ENCODE peak calls at places on chromosomes 11 and 22, in six cellular contexts. One of them, this sample, is unnamed.

GRCh38 chr11:76200006-76200940 is 6.0 kb downstream of the WNT11 start:
- DNase-seq in GM23338: no peak
- DNase-seq in K562: no peak
- DNase-seq in GM12878: no peak
- DNase-seq in HepG2: no peak
- DNase-seq in WTC11: no peak
- DNase-seq in this sample: no peak

GRCh38 chr11:88810420-88811097 is 255.2 kb downstream of the GRM5 start:
- DNase-seq in GM23338: no peak
- DNase-seq in K562: no peak
- DNase-seq in GM12878: no peak
- DNase-seq in HepG2: no peak
- DNase-seq in WTC11: no peak
- DNase-seq in this sample: no peak

GRCh38 chr11:67010296-67010905 is 12.5 kb upstream of the SYT12 start:
- DNase-seq in GM23338: no peak
- DNase-seq in K562: no peak
- DNase-seq in GM12878: no peak
- DNase-seq in HepG2: no peak
- DNase-seq in WTC11: no peak
- DNase-seq in this sample: no peak

GRCh38 chr11:8251767-8252295 is 11.8 kb downstream of the LMO1 start:
- DNase-seq in GM23338: no peak
- DNase-seq in K562: no peak
- DNase-seq in GM12878: no peak
- DNase-seq in HepG2: no peak
- DNase-seq in WTC11: peak
- DNase-seq in this sample: no peak

GRCh38 chr11:15053201-15053685 is 20.1 kb upstream of the CALCB start:
- DNase-seq in GM23338: no peak
- DNase-seq in K562: no peak
- DNase-seq in GM12878: no peak
- DNase-seq in HepG2: no peak
- DNase-seq in WTC11: no peak
- DNase-seq in this sample: no peak

GRCh38 chr22:20228055-20228938 is 39.8 kb downstream of the RTN4R start:
- DNase-seq in GM23338: no peak
- DNase-seq in K562: no peak
- DNase-seq in GM12878: no peak
- DNase-seq in HepG2: no peak
- DNase-seq in WTC11: no peak
- DNase-seq in this sample: no peak

GRCh38 chr11:77171885-77172665 is 44.0 kb downstream of the MYO7A start:
- DNase-seq in GM23338: peak
- DNase-seq in K562: peak
- DNase-seq in GM12878: no peak
- DNase-seq in HepG2: peak
- DNase-seq in WTC11: peak
- DNase-seq in this sample: peak

GRCh38 chr11:2525166-2525861 is 80.5 kb downstream of the KCNQ1 start:
- DNase-seq in GM23338: no peak
- DNase-seq in K562: no peak
- DNase-seq in GM12878: no peak
- DNase-seq in HepG2: no peak
- DNase-seq in WTC11: peak
- DNase-seq in this sample: no peak

GRCh38 chr11:32450372-32450771 is 15.0 kb upstream of the WT1 start:
- DNase-seq in GM23338: no peak
- DNase-seq in K562: peak
- DNase-seq in GM12878: no peak
- DNase-seq in HepG2: no peak
- DNase-seq in WTC11: no peak
- DNase-seq in this sample: no peak

GRCh38 chr11:80136991-80137390 is 696.2 kb upstream of the TENM4 start:
- DNase-seq in GM23338: no peak
- DNase-seq in K562: no peak
- DNase-seq in GM12878: no peak
- DNase-seq in HepG2: no peak
- DNase-seq in WTC11: no peak
- DNase-seq in this sample: no peak

GRCh38 chr11:92790376-92790775 is 179.1 kb upstream of the MTNR1B start:
- DNase-seq in GM23338: no peak
- DNase-seq in K562: no peak
- DNase-seq in GM12878: no peak
- DNase-seq in HepG2: no peak
- DNase-seq in WTC11: no peak
- DNase-seq in this sample: no peak

GRCh38 chr11:68370211-68371111 is 58.1 kb downstream of the LRP5 start:
- DNase-seq in GM23338: no peak
- DNase-seq in K562: no peak
- DNase-seq in GM12878: peak
- DNase-seq in HepG2: no peak
- DNase-seq in WTC11: no peak
- DNase-seq in this sample: no peak

GRCh38 chr11:86374586-86374985 is at the start of gene CCDC81:
- DNase-seq in GM23338: peak
- DNase-seq in K562: no peak
- DNase-seq in GM12878: no peak
- DNase-seq in HepG2: no peak
- DNase-seq in WTC11: peak
- DNase-seq in this sample: peak

GRCh38 chr11:10488121-10488580 is 33.1 kb downstream of the AMPD3 start:
- DNase-seq in GM23338: peak
- DNase-seq in K562: no peak
- DNase-seq in GM12878: no peak
- DNase-seq in HepG2: no peak
- DNase-seq in WTC11: no peak
- DNase-seq in this sample: peak

GRCh38 chr22:39254789-39255298 is 10.1 kb upstream of the PDGFB start:
- DNase-seq in GM23338: no peak
- DNase-seq in K562: peak
- DNase-seq in GM12878: peak
- DNase-seq in HepG2: no peak
- DNase-seq in WTC11: no peak
- DNase-seq in this sample: no peak

GRCh38 chr11:103988595-103988969 is 47.9 kb upstream of the DDI1 start:
- DNase-seq in GM23338: no peak
- DNase-seq in K562: no peak
- DNase-seq in GM12878: no peak
- DNase-seq in HepG2: no peak
- DNase-seq in WTC11: no peak
- DNase-seq in this sample: no peak

GRCh38 chr11:1499899-1500298 is 13.3 kb upstream of the MOB2 start:
- DNase-seq in GM23338: no peak
- DNase-seq in K562: no peak
- DNase-seq in GM12878: no peak
- DNase-seq in HepG2: no peak
- DNase-seq in WTC11: no peak
- DNase-seq in this sample: no peak

GRCh38 chr11:85961130-85961529 is 105.9 kb downstream of the CCDC83 start:
- DNase-seq in GM23338: no peak
- DNase-seq in K562: peak
- DNase-seq in GM12878: no peak
- DNase-seq in HepG2: no peak
- DNase-seq in WTC11: no peak
- DNase-seq in this sample: no peak

GRCh38 chr11:128448981-128449713 is 138.2 kb downstream of the ETS1 start:
- DNase-seq in GM23338: no peak
- DNase-seq in K562: no peak
- DNase-seq in GM12878: no peak
- DNase-seq in HepG2: no peak
- DNase-seq in WTC11: no peak
- DNase-seq in this sample: no peak

GRCh38 chr22:37681556-37682049 is 4.5 kb upstream of the NOL12 start:
- DNase-seq in GM23338: peak
- DNase-seq in K562: peak
- DNase-seq in GM12878: no peak
- DNase-seq in HepG2: peak
- DNase-seq in WTC11: peak
- DNase-seq in this sample: no peak
- TF ChIP-seq CREB1 in GM23338: peak
- TF ChIP-seq CREB1 in K562: no peak
- TF ChIP-seq CREB1 in GM12878: no peak
- TF ChIP-seq CREB1 in HepG2: no peak
- TF ChIP-seq CREB1 in WTC11: no peak
- TF ChIP-seq CREB1 in this sample: peak

GRCh38 chr11:130544266-130544665 is 95.8 kb downstream of the ADAMTS15 start:
- DNase-seq in GM23338: no peak
- DNase-seq in K562: no peak
- DNase-seq in GM12878: no peak
- DNase-seq in HepG2: no peak
- DNase-seq in WTC11: no peak
- DNase-seq in this sample: no peak
- TF ChIP-seq CREB1 in GM23338: no peak
- TF ChIP-seq CREB1 in K562: no peak
- TF ChIP-seq CREB1 in GM12878: no peak
- TF ChIP-seq CREB1 in HepG2: no peak
- TF ChIP-seq CREB1 in WTC11: no peak
- TF ChIP-seq CREB1 in this sample: no peak

GRCh38 chr11:108302121-108302785 is 79.4 kb downstream of the ATM start:
- DNase-seq in GM23338: no peak
- DNase-seq in K562: no peak
- DNase-seq in GM12878: no peak
- DNase-seq in HepG2: no peak
- DNase-seq in WTC11: no peak
- DNase-seq in this sample: no peak
- TF ChIP-seq CREB1 in GM23338: no peak
- TF ChIP-seq CREB1 in K562: no peak
- TF ChIP-seq CREB1 in GM12878: no peak
- TF ChIP-seq CREB1 in HepG2: no peak
- TF ChIP-seq CREB1 in WTC11: no peak
- TF ChIP-seq CREB1 in this sample: no peak

GRCh38 chr11:34960277-34960676 is 43.9 kb downstream of the PDHX start:
- DNase-seq in GM23338: no peak
- DNase-seq in K562: no peak
- DNase-seq in GM12878: no peak
- DNase-seq in HepG2: no peak
- DNase-seq in WTC11: no peak
- DNase-seq in this sample: no peak
- TF ChIP-seq CREB1 in GM23338: no peak
- TF ChIP-seq CREB1 in K562: no peak
- TF ChIP-seq CREB1 in GM12878: no peak
- TF ChIP-seq CREB1 in HepG2: no peak
- TF ChIP-seq CREB1 in WTC11: no peak
- TF ChIP-seq CREB1 in this sample: no peak